ENCODE peak calls at places on chromosome 2, in five cellular contexts. R is NCI-H69; Z is CD8-positive, alpha-beta T cell; X is NCI-H1436 treated with DMSO at 0.1 percent for 48 hours; U is nucleus accumbens. M is an unnamed sample.
A peak's percentile ranks its signal among the peaks of the same experiment; 100 is the strongest.

GRCh38 chr2:9594361-9595063 is 36.3 kb downstream of the YWHAQ start:
- DNase-seq in U (no peak), X (no peak), R (no peak), Z (no peak), M (no peak)

GRCh38 chr2:24920813-24921441 is 890 bp upstream of the ADCY3 start:
- DNase-seq in Z (no peak), U (no peak), X (no peak), R (peak; percentile 55), M (no peak)

GRCh38 chr2:184890311-184890710 is 292.0 kb downstream of the ZNF804A start:
- DNase-seq in X (no peak), R (no peak), Z (no peak), U (no peak), M (no peak)

GRCh38 chr2:236876642-236877041 is 209.0 kb upstream of the COPS8 start:
- DNase-seq in U (no peak), X (peak; percentile 34), R (peak; percentile 90), Z (no peak), M (no peak)

GRCh38 chr2:96837575-96837974 is 6.2 kb downstream of the ANKRD23 start:
- DNase-seq in R (no peak), Z (no peak), X (no peak), U (no peak), M (no peak)

GRCh38 chr2:113234721-113235346 is 43.9 kb downstream of the PAX8 start:
- DNase-seq in R (no peak), Z (no peak), X (no peak), U (no peak), M (no peak)

GRCh38 chr2:54872783-54873182 is 149.3 kb downstream of the EML6 start:
- DNase-seq in R (peak; percentile 70), U (no peak), X (no peak), Z (no peak), M (no peak)

GRCh38 chr2:56505885-56506284 is 322.1 kb downstream of the CCDC85A start:
- DNase-seq in R (no peak), Z (no peak), U (no peak), X (no peak), M (no peak)

GRCh38 chr2:240462073-240462703 is 26.7 kb downstream of the GPC1 start:
- DNase-seq in R (no peak), Z (no peak), U (no peak), X (no peak), M (no peak)